ENCODE peak calls at places on chromosomes 7 and 10, in five cellular contexts. N is heart left ventricle, Q is AG04450, I is Peyer's patch, W is body of pancreas. X is an unnamed sample.

GRCh38 chr10:78588194-78588811 is 480.5 kb upstream of the ZMIZ1 start:
- DNase-seq in N (peak), Q (peak), I (no peak), W (peak), X (no peak)

GRCh38 chr7:93160410-93160809 is 12.2 kb upstream of the SAMD9L start:
- DNase-seq in N (no peak), Q (no peak), I (no peak), W (no peak), X (no peak)

GRCh38 chr10:23158370-23158769 is 33.7 kb upstream of the PTF1A start:
- DNase-seq in N (no peak), Q (peak), I (peak), W (peak), X (peak)

GRCh38 chr7:80869385-80869784 is 49.5 kb downstream of the SEMA3C start:
- DNase-seq in N (no peak), Q (no peak), I (no peak), W (no peak), X (no peak)

GRCh38 chr10:18665815-18666558 is 6.8 kb downstream of the ARL5B start:
- DNase-seq in N (no peak), Q (no peak), I (no peak), W (no peak), X (no peak)

GRCh38 chr10:75187961-75188426 is 22.6 kb upstream of the VDAC2 start:
- DNase-seq in N (no peak), Q (no peak), I (peak), W (peak), X (peak)

GRCh38 chr10:71191459-71192113 is 20.8 kb upstream of the UNC5B start:
- DNase-seq in N (no peak), Q (no peak), I (no peak), W (no peak), X (no peak)

GRCh38 chr10:107474650-107475049 is 310.1 kb upstream of the SORCS1 start:
- DNase-seq in N (no peak), Q (no peak), I (no peak), W (no peak), X (no peak)

GRCh38 chr7:129502708-129503685 is 666 bp downstream of the SMKR1 start:
- DNase-seq in N (no peak), Q (no peak), I (no peak), W (no peak), X (peak)

GRCh38 chr7:134460000-134460399 is 1.1 kb upstream of the AKR1B1 start:
- DNase-seq in N (no peak), Q (no peak), I (no peak), W (no peak), X (no peak)

GRCh38 chr10:78754269-78755074 is 314.3 kb upstream of the ZMIZ1 start:
- DNase-seq in N (no peak), Q (peak), I (no peak), W (no peak), X (no peak)

GRCh38 chr7:141153231-141153630 is 79.4 kb downstream of the TMEM178B start:
- DNase-seq in N (no peak), Q (no peak), I (no peak), W (no peak), X (no peak)

GRCh38 chr10:80413152-80413996 is 5.0 kb downstream of the PRXL2A start:
- DNase-seq in N (no peak), Q (no peak), I (no peak), W (no peak), X (no peak)

GRCh38 chr10:59670269-59670668 is 39.4 kb downstream of the SLC16A9 start:
- DNase-seq in N (no peak), Q (no peak), I (no peak), W (no peak), X (no peak)

GRCh38 chr10:35456784-35457183 is 120.5 kb downstream of the CCNY start:
- DNase-seq in N (no peak), Q (no peak), I (no peak), W (no peak), X (no peak)

GRCh38 chr10:101014966-101015581 is 15.5 kb downstream of the LZTS2 start:
- DNase-seq in N (no peak), Q (peak), I (no peak), W (no peak), X (no peak)

GRCh38 chr7:65390588-65390987 is 16.9 kb downstream of the ZNF92 start:
- DNase-seq in N (no peak), Q (no peak), I (no peak), W (no peak), X (no peak)

GRCh38 chr7:16062269-16062668 is 359.1 kb downstream of the CRPPA start:
- DNase-seq in N (no peak), Q (no peak), I (no peak), W (no peak), X (no peak)

DNA sequence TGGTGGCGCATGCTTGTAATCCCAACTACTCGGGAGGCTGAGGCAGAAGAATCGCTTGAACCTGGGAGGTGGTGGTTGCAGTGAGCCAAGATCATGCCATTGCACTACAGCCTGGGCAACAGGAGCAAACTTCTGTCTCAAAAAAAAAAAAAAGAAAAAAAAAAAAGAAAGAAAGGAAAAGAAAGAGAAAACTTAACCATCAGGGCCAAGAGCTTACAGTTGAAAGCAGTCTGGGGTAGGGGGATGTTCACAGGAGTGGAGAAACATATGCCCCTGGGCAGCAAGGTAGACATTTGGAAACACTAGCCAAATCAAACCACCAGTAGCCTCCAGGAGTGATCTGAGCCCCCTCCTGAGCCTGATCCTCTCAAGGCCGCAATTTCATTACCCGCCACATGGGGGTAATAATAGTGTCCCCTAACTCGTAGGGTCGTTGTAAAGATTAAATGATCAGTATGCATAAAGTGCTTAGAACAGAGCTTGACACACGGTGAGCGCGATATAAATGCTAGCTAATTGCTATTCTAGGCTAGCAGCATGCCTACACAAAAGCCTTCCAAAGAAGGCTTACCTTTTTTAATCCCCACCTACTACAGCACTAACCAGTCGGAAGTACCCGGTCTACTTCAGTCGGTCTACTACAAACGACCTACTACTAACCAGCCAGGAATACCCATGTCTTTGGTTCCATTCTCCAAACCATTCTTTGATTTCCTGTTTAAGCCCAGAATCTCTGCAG is 274.3 kb upstream of the NEBL start:
- DNase-seq in N (no peak), Q (no peak), I (no peak), W (no peak), X (peak)
- TF ChIP-seq CTCF in N (no peak), Q (peak), I (no peak), W (peak), X (peak)

GRCh38 chr10:104925232-104925851 is 284.3 kb downstream of the SORCS3 start:
- DNase-seq in N (no peak), Q (no peak), I (peak), W (peak), X (peak)
- TF ChIP-seq CTCF in N (peak), Q (peak), I (peak), W (peak), X (peak)

DNA sequence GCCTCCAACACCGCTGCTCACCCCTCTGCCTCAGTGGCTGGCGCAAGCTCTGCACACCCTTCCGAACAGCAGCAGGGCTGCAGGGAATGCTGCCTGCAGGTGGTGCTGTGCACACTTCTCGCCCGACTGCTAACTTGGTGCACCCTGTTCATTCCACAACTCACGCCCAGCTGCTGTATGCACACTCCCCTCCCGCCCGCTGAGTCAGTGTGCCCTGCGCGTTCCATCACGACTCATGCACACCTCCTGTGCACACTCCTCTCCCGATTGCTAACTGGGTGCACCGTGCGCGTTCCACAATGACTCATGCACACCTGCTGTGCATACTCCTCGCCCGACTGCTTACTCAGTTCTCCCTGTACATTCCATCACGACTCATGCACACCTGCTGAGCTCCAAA is 21.5 kb downstream of the ADARB2 start:
- DNase-seq in N (no peak), Q (no peak), I (no peak), W (no peak), X (no peak)
- TF ChIP-seq CTCF in N (no peak), Q (no peak), I (no peak), W (no peak), X (no peak)

DNA sequence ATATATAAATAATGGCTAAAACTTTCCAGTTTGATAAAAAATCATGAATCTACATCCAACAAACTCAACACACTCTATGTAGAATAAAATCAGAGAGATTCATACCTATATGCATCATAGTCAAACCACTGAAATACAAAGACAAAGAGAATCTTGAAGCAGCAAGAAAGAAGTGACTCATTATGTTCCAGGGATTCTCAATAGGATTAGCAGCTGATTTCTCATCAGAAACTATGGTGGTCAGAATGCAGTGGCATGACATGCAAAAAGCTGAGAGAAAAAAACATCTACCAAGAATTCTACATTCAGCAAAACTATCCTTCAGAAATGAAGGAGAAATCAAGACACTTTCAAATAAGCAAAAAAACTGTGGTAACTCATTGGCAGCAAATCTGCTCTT is 187.4 kb downstream of the RNLS start:
- DNase-seq in N (no peak), Q (no peak), I (no peak), W (no peak), X (no peak)
- TF ChIP-seq CTCF in N (no peak), Q (no peak), I (no peak), W (no peak), X (no peak)

GRCh38 chr10:32151876-32152275 is 95.7 kb upstream of the KIF5B start:
- DNase-seq in N (no peak), Q (no peak), I (no peak), W (no peak), X (no peak)

GRCh38 chr10:32150532-32151101 is 94.4 kb upstream of the KIF5B start:
- DNase-seq in N (no peak), Q (no peak), I (no peak), W (no peak), X (no peak)

GRCh38 chr10:32148864-32149256 is 92.6 kb upstream of the KIF5B start:
- DNase-seq in N (no peak), Q (no peak), I (peak), W (no peak), X (no peak)

GRCh38 chr10:32147730-32148129 is 91.5 kb upstream of the KIF5B start:
- DNase-seq in N (no peak), Q (no peak), I (no peak), W (no peak), X (no peak)

GRCh38 chr10:32149257-32149955 is 93.2 kb upstream of the KIF5B start:
- DNase-seq in N (no peak), Q (peak), I (peak), W (peak), X (no peak)
- TF ChIP-seq CTCF in N (no peak), Q (no peak), I (no peak), W (no peak), X (no peak)

DNA sequence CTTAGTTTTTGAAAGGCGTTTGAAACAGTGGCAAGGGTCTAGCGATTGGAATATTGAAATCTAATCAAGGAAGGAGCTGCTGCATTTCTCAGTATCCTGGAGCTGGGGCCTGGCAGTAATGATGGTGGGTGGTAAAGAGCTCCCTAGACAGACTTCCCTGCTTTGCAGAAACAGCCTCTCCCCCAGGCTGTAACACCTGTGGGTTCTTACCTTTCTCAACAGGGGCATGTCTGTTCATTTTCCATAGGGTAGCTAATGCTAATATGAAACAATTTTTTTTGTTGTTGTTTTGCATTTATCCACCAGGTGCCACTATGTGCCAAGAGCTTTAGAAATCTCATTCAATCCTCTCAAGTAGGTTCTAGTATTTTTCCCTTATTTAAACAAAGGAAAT is 345.5 kb downstream of the REEP3 start:
- DNase-seq in N (no peak), Q (no peak), I (no peak), W (no peak), X (no peak)
- TF ChIP-seq CTCF in N (peak), Q (no peak), I (no peak), W (peak), X (peak)

DNA sequence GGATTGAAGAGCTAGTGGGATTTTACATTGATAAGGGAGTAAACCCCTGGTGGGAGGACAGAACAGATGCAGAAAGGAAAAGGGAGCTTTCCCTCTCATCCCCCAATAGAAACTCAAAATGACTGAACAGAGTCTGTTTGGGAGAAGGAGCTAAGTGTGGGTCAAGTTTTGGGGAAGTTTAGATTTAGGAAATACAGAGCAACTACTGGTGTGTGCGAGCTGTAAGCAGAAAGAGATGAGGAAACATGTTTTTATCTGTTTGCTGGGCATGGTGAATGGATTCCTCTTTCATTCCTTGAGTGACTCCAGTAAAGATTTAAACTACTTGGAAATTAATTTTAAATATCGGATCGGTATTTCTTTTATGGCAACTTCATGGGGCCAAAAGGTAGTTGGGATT is 132.7 kb downstream of the AOAH start:
- DNase-seq in N (no peak), Q (no peak), I (no peak), W (no peak), X (no peak)
- TF ChIP-seq CTCF in N (no peak), Q (no peak), I (no peak), W (no peak), X (no peak)

GRCh38 chr7:47902013-47902412 is 46.3 kb downstream of the PKD1L1 start:
- DNase-seq in N (no peak), Q (no peak), I (no peak), W (no peak), X (no peak)

GRCh38 chr7:47897831-47898230 is 50.4 kb downstream of the PKD1L1 start:
- DNase-seq in N (no peak), Q (no peak), I (no peak), W (no peak), X (no peak)

GRCh38 chr7:47896809-47897423 is 51.4 kb downstream of the PKD1L1 start:
- DNase-seq in N (no peak), Q (no peak), I (no peak), W (no peak), X (no peak)

GRCh38 chr7:47905071-47905920 is 43.0 kb downstream of the PKD1L1 start:
- DNase-seq in N (no peak), Q (no peak), I (no peak), W (no peak), X (no peak)

GRCh38 chr7:47901542-47901941 is 46.7 kb downstream of the PKD1L1 start:
- DNase-seq in N (no peak), Q (no peak), I (no peak), W (no peak), X (no peak)
- TF ChIP-seq CTCF in N (no peak), Q (no peak), I (no peak), W (no peak), X (no peak)

DNA sequence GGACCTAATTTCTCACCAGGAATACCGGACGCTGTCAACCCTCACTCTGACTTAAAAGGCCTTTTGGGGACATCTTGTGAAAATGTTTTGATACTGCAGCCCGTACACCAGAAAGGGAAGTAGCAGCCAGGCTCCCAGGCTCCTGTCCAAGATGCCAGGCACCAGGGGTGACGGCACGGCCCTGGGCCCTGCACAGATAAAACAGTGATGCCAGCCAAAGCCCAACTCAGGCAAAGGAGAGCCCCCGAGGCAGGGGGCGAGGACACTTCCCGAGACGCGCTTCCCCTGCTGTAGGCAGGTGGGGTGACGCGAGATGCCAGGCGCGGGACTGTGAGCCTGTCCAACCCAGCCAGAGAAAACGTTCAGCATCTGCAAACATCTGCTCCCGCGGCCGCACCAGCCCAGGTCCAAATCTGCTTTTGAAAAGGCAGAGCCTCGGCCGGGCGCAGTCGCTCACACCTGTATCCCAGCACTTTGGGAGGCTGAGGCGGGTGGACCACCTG is 15.7 kb downstream of the ZFAND2A start:
- DNase-seq in N (no peak), Q (no peak), I (no peak), W (peak), X (no peak)
- TF ChIP-seq CTCF in N (peak), Q (no peak), I (no peak), W (peak), X (no peak)